ENCODE peak calls at places on chromosomes 11 and 22, in seven cellular contexts. E is NB4; A is chondrocyte; Z is HT-29; K is stimulated activated CD4-positive, alpha-beta T cell treated with anti-CD3 and anti-CD28 coated beads, Interleukin-4, amount 100 ng/mL, for 48 hours; C is stimulated activated naive B cell treated with anti-CD40 and anti-IgM and Interleukin-4, amounts not matched to agents 10 μg/mL and 1 μg/mL and 100 μg/mL, for 72 hours; P is activated CD4-positive, alpha-beta T cell treated with anti-CD3 and anti-CD28 coated beads, Interleukin-2, amount 50 U/mL, for 48 hours. G is an unnamed sample.

GRCh38 chr11:95611827-95612226 is 177.8 kb downstream of the FAM76B start:
- DNase-seq in E (no peak), A (no peak), Z (no peak), K (no peak), C (no peak), P (no peak), G (no peak)

GRCh38 chr11:123745764-123746451 is 4.4 kb upstream of the ZNF202 start:
- DNase-seq in E (no peak), A (no peak), Z (no peak), K (no peak), C (no peak), P (no peak), G (no peak)

GRCh38 chr11:35852056-35852455 is 91.8 kb upstream of the LDLRAD3 start:
- DNase-seq in E (peak; percentile 17), A (no peak), Z (no peak), K (no peak), C (no peak), P (no peak), G (no peak)

GRCh38 chr11:12160680-12161079 is 50.3 kb downstream of the MICAL2 start:
- DNase-seq in E (no peak), A (no peak), Z (no peak), K (no peak), C (no peak), P (no peak), G (no peak)

GRCh38 chr11:129278586-129279319 is 86.6 kb upstream of the ARHGAP32 start:
- DNase-seq in E (peak; percentile 11), A (no peak), Z (peak; percentile 54), K (no peak), C (peak; percentile 4), P (peak; percentile 24), G (no peak)

GRCh38 chr11:61657566-61657965 is 22.6 kb upstream of the DAGLA start:
- DNase-seq in E (no peak), A (no peak), Z (peak; percentile 85), K (no peak), C (no peak), P (no peak), G (no peak)

GRCh38 chr11:1640076-1640946 is 10.7 kb downstream of the KRTAP5-5 start:
- DNase-seq in E (peak; percentile 27), A (peak; percentile 74), Z (peak; percentile 63), K (peak; percentile 16), C (no peak), P (peak; percentile 28), G (peak; percentile 9)

GRCh38 chr22:20111045-20111688 is 4.7 kb upstream of the RANBP1 start:
- DNase-seq in E (peak; percentile 72), A (peak; percentile 60), Z (peak; percentile 78), K (no peak), C (peak; percentile 53), P (peak; percentile 46), G (no peak)

GRCh38 chr11:101706541-101706940 is 122.7 kb upstream of the TRPC6 start:
- DNase-seq in E (no peak), A (no peak), Z (no peak), K (no peak), C (no peak), P (no peak), G (no peak)

GRCh38 chr11:68927280-68928107 is 23.8 kb downstream of the IGHMBP2 start:
- DNase-seq in E (peak; percentile 53), A (peak; percentile 29), Z (no peak), K (no peak), C (peak; percentile 30), P (no peak), G (no peak)

GRCh38 chr22:23178512-23179254 is 1.6 kb upstream of the BCR start:
- DNase-seq in E (peak; percentile 61), A (no peak), Z (peak; percentile 72), K (peak; percentile 42), C (no peak), P (peak; percentile 72), G (peak; percentile 59)

GRCh38 chr22:27578937-27579617 is 222.5 kb downstream of the MN1 start:
- DNase-seq in E (no peak), A (no peak), Z (no peak), K (no peak), C (no peak), P (no peak), G (no peak)

GRCh38 chr11:94175545-94175944 is 46.9 kb downstream of the PANX1 start:
- DNase-seq in E (no peak), A (no peak), Z (no peak), K (no peak), C (no peak), P (no peak), G (no peak)

GRCh38 chr11:832529-833113 is at the start of gene CD151:
- DNase-seq in E (peak; percentile 79), A (no peak), Z (peak; percentile 72), K (peak; percentile 44), C (no peak), P (peak; percentile 53), G (no peak)

GRCh38 chr22:35538801-35539321 is 1.8 kb upstream of the RASD2 start:
- DNase-seq in E (peak; percentile 33), A (no peak), Z (peak; percentile 15), K (peak; percentile 16), C (no peak), P (peak; percentile 60), G (no peak)

GRCh38 chr11:123454060-123454651 is 24.1 kb downstream of the GRAMD1B start:
- DNase-seq in E (peak; percentile 72), A (no peak), Z (no peak), K (peak; percentile 63), C (no peak), P (peak; percentile 82), G (peak; percentile 63)

GRCh38 chr11:540583-541432 is 3.5 kb downstream of the LRRC56 start:
- DNase-seq in E (no peak), A (no peak), Z (no peak), K (no peak), C (no peak), P (no peak), G (no peak)

GRCh38 chr22:42439821-42440674 is 7.8 kb upstream of the NFAM1 start:
- DNase-seq in E (peak; percentile 78), A (no peak), Z (no peak), K (no peak), C (peak; percentile 11), P (peak; percentile 19), G (no peak)

GRCh38 chr22:37519268-37520195 is at the start of gene CARD10:
- DNase-seq in E (peak; percentile 61), A (no peak), Z (no peak), K (no peak), C (no peak), P (no peak), G (no peak)